ENCODE peak calls at places on chromosome 20, in seven cellular contexts. A is MM.1S, P is GM23338, G is PC-3, X is fibroblast of lung, Q is K562, H is GM23248. Y is an unnamed sample.

GRCh38 chr20:23214903-23215302 is 128.8 kb upstream of the CD93 start:
- DNase-seq in H (no peak), P (no peak), A (no peak), G (no peak), Q (no peak), X (peak; percentile 44), Y (no peak)

GRCh38 chr20:57851025-57851682 is 141.3 kb upstream of the PMEPA1 start:
- DNase-seq in Q (no peak), H (no peak), A (no peak), G (no peak), P (no peak), X (no peak), Y (no peak)

GRCh38 chr20:3652646-3653596 is 10.3 kb downstream of the GFRA4 start:
- DNase-seq in A (peak; percentile 59), X (no peak), H (no peak), P (no peak), Q (peak; percentile 42), G (no peak), Y (no peak)

GRCh38 chr20:53918949-53919361 is 151.4 kb downstream of the BCAS1 start:
- DNase-seq in P (peak; percentile 96), H (no peak), Q (peak; percentile 54), G (no peak), X (no peak), A (no peak), Y (no peak)

GRCh38 chr20:24708411-24709295 is 239.2 kb downstream of the SYNDIG1 start:
- DNase-seq in X (no peak), G (no peak), Q (no peak), P (no peak), H (no peak), A (no peak), Y (no peak)

GRCh38 chr20:59985864-59986263 is 27.6 kb downstream of the CDH26 start:
- DNase-seq in P (peak; percentile 30), Q (peak; percentile 13), H (no peak), G (peak; percentile 38), X (no peak), A (no peak), Y (no peak)

GRCh38 chr20:17155401-17155800 is 71.4 kb upstream of the PCSK2 start:
- DNase-seq in P (no peak), A (no peak), Q (no peak), H (no peak), X (no peak), G (no peak), Y (no peak)

GRCh38 chr20:63409066-63409833 is 48.1 kb upstream of the CHRNA4 start:
- DNase-seq in P (peak; percentile 65), A (no peak), X (no peak), G (no peak), Q (no peak), H (no peak), Y (no peak)

GRCh38 chr20:1332749-1333300 is 3.9 kb upstream of the SDCBP2 start:
- DNase-seq in X (no peak), H (no peak), G (no peak), P (no peak), Q (no peak), A (no peak), Y (no peak)

GRCh38 chr20:45355209-45355608 is 7.0 kb upstream of the SDC4 start:
- DNase-seq in G (peak; percentile 51), A (peak; percentile 25), P (no peak), Q (no peak), H (peak; percentile 86), X (peak; percentile 80), Y (peak; percentile 61)

GRCh38 chr20:63572788-63573738 is 976 bp downstream of the HELZ2 start:
- DNase-seq in Q (no peak), P (peak; percentile 47), X (no peak), H (peak; percentile 38), G (peak; percentile 13), A (no peak), Y (no peak)

GRCh38 chr20:34525342-34525708 is 9.1 kb downstream of the DYNLRB1 start:
- DNase-seq in A (no peak), X (no peak), H (no peak), P (no peak), G (no peak), Q (no peak), Y (no peak)

GRCh38 chr20:5835234-5835845 is 85.1 kb downstream of the SHLD1 start:
- DNase-seq in G (peak; percentile 79), A (no peak), Q (no peak), P (no peak), H (peak; percentile 60), X (peak; percentile 61), Y (peak; percentile 42)

GRCh38 chr20:61941721-61942405 is 123.8 kb downstream of the TAF4 start:
- DNase-seq in G (no peak), Q (no peak), H (no peak), A (no peak), X (no peak), P (no peak), Y (no peak)

GRCh38 chr20:3477861-3478544 is 7.2 kb downstream of the ATRN start:
- DNase-seq in P (no peak), Q (no peak), G (no peak), A (no peak), H (no peak), X (no peak), Y (no peak)

GRCh38 chr20:3612795-3613560 is 50.2 kb downstream of the GFRA4 start:
- DNase-seq in H (peak; percentile 17), P (no peak), Q (no peak), A (no peak), G (peak; percentile 13), X (no peak), Y (no peak)

GRCh38 chr20:2538931-2539330 is 2.6 kb downstream of the TMC2 start:
- DNase-seq in A (no peak), P (no peak), H (no peak), Q (no peak), G (no peak), X (no peak), Y (no peak)

GRCh38 chr20:35478804-35479472 is 23.5 kb downstream of the CEP250 start:
- DNase-seq in Q (peak; percentile 19), X (no peak), P (peak; percentile 50), G (no peak), A (no peak), H (no peak), Y (no peak)

GRCh38 chr20:54364919-54365318 is 110.5 kb upstream of the DOK5 start:
- DNase-seq in X (no peak), Q (no peak), P (no peak), H (no peak), G (no peak), A (no peak), Y (no peak)

GRCh38 chr20:64063389-64064144 is 569 bp downstream of the TCEA2 start:
- DNase-seq in X (peak; percentile 12), P (peak; percentile 57), G (no peak), A (no peak), H (peak; percentile 72), Q (peak; percentile 59), Y (no peak)

GRCh38 chr20:64069614-64070243 is 6.7 kb downstream of the TCEA2 start:
- DNase-seq in Q (no peak), H (peak; percentile 41), X (no peak), A (peak; percentile 31), G (peak; percentile 48), P (peak; percentile 86), Y (no peak)

GRCh38 chr20:61055642-61056041 is 196.4 kb upstream of the CDH4 start:
- DNase-seq in G (no peak), X (no peak), Q (no peak), P (no peak), H (no peak), A (no peak), Y (no peak)

DNA sequence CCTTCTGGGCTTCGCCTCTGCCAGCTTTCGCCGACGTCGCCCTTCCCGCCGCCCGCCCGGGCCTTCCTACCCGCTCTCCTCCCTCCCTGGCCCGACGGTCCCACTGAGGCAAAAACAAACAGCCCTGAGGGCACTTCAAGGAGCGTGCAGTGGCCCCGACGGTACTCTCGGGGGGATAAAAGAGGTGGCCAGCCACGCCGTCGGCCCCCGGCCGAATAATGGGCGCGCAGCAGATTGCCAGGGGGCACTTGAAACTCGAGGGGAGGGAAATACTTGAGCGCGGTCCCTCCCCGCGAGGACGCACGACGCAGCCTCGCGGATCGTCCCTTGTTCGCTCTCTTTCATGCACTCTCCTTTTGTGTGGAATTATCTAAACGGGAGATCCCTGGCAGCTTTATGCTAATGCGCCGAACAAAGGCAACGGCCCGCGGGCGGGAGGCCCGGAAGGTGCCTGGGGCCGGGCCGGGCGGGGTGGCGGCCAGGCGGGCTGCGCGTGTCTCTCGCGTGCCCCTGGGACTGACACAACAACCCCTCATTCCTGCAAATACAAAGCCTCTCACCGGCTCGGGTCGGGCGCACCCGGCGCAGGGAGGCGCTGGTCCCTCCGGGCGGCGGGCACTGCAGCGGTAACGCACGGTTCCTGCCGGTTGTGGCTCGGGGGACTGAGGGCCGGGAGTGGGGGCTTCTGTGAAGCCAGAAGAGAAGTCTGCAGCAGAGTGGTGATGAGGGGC is 3.7 kb upstream of the INSM1 start:
- DNase-seq in G (no peak), P (peak; percentile 81), A (no peak), H (no peak), Q (no peak), X (no peak), Y (no peak)
- TF ChIP-seq EZH2 in G (peak; percentile 93), P (peak; percentile 84), A (no peak), H (peak; percentile 97), Q (no peak), X (peak; percentile 21), Y (peak; percentile 86)

DNA sequence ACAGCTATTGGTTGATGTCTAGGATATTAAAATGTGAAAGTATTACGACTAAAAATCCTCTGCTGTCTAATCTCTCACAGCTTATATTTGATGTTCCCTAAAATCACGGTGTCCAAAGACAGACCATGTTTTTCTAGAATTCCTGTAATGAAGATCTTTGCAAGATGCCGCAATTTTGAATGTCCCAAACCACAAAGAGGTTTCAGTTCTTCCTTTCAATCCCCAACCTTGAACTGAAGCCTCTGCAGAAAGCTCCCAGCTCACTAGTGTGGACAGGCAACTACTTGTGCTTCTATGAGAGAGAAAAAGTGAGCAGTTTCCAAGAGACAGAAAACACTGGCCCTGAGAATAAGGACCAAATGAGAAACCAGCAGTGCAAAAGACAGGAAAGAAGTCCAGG is 370.1 kb downstream of the FOXA2 start:
- DNase-seq in P (no peak), Q (no peak), A (no peak), H (no peak), X (no peak), G (no peak), Y (no peak)
- TF ChIP-seq EZH2 in P (no peak), Q (no peak), A (no peak), H (no peak), X (no peak), G (no peak), Y (no peak)

GRCh38 chr20:50999355-50999754 is 23.6 kb downstream of the KCNG1 start:
- DNase-seq in Q (no peak), H (no peak), A (no peak), P (no peak), G (no peak), X (no peak), Y (no peak)
- TF ChIP-seq EZH2 in Q (no peak), H (no peak), A (no peak), P (no peak), G (no peak), X (no peak), Y (no peak)

DNA sequence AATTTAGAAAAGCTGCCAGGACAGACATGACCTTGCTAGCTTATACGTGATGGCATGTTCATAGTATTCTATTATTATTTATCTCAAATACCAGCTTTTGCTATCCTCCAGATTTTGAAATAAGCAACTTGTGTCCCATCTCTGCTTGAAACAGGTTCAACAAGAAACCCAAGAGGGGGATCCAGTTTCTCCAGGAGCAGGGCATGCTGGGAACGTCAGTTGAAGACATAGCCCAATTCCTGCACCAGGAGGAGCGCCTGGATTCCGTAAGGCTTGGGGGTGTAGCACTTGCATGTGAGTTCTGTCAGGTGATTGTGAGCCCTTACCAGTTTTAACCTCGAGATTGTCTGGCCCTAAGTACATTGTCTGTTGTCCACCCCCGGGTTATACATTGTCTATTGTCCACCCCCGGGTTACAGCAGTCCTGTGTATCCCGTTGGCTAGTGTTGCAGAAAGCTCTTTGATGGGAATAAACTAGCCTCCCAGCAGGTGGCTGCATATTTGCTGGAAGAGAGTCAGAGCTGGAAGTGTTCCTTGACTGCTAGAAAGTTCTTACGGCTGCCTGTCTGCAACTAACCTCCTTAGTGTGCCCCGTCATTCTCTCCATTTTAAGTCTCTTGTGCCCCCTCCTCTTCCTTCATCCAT is 61.4 kb upstream of the CSE1L start:
- DNase-seq in H (no peak), P (no peak), Q (no peak), A (no peak), X (peak; percentile 17), G (no peak), Y (no peak)
- TF ChIP-seq EZH2 in H (no peak), P (no peak), Q (no peak), A (no peak), X (no peak), G (no peak), Y (no peak)